ENCODE peak calls at places on chromosome 19, in six cellular contexts. Q is ovary, T is lower leg skin, K is adrenal gland, C is NCI-H2081, A is progenitor cell of endocrine pancreas. Z is an unnamed sample.

GRCh38 chr19:42494321-42494720 is 34.0 kb downstream of the CEACAM1 start:
- DNase-seq in T (no peak), K (no peak), A (no peak), Q (no peak), C (no peak), Z (no peak)

GRCh38 chr19:11322269-11323024 is 17.0 kb downstream of the RAB3D start:
- DNase-seq in K (no peak), T (no peak), C (no peak), Q (no peak), A (no peak), Z (no peak)

GRCh38 chr19:4524808-4525562 is 6.7 kb upstream of the PLIN4 start:
- DNase-seq in T (peak), Q (peak), A (peak), K (peak), C (peak), Z (peak)

GRCh38 chr19:29806098-29806866 is 5.5 kb upstream of the CCNE1 start:
- DNase-seq in Q (peak), C (peak), T (no peak), A (no peak), K (peak), Z (no peak)

GRCh38 chr19:29530549-29531457 is 5.0 kb downstream of the VSTM2B start:
- DNase-seq in Q (peak), K (no peak), C (no peak), A (no peak), T (no peak), Z (no peak)

GRCh38 chr19:10549733-10550132 is 6.0 kb downstream of the ATG4D start:
- DNase-seq in T (no peak), C (no peak), Q (no peak), K (no peak), A (no peak), Z (no peak)

GRCh38 chr19:49492573-49493411 is 3.4 kb upstream of the RPS11 start:
- DNase-seq in Q (no peak), K (no peak), T (no peak), C (peak), A (no peak), Z (no peak)

GRCh38 chr19:46713781-46714522 is 3.0 kb downstream of the PRKD2 start:
- DNase-seq in A (no peak), Q (peak), C (peak), K (peak), T (peak), Z (peak)

Z was measured in nephron progenitor cell.